ENCODE peak calls at places on chromosomes 6 and 20, in ten cellular contexts. V is T-helper 22 cell, K is H54, Q is AML-193, C is NCI-H2107, Y is Caco-2, O is PC-9, W is foreskin keratinocyte, X is left cardiac atrium, S is body of pancreas. R is an unnamed sample.

GRCh38 chr20:24910461-24910860 is 38.6 kb upstream of the CST7 start:
- DNase-seq in Y (no peak), Q (no peak), W (no peak), O (no peak), S (no peak), K (no peak), V (no peak), C (no peak), X (no peak), R (no peak)

GRCh38 chr6:13398421-13398994 is 70.2 kb upstream of the TBC1D7 start:
- DNase-seq in Y (no peak), O (no peak), K (no peak), C (no peak), S (no peak), Q (no peak), X (no peak), V (no peak), W (no peak), R (no peak)

GRCh38 chr20:6599876-6600275 is 167.6 kb upstream of the BMP2 start:
- DNase-seq in C (no peak), V (no peak), W (no peak), O (no peak), S (no peak), X (no peak), Q (no peak), K (no peak), Y (no peak), R (no peak)

GRCh38 chr20:15643713-15644112 is 929.5 kb downstream of the KIF16B start:
- DNase-seq in W (no peak), Y (peak; percentile 10), V (no peak), S (no peak), Q (no peak), O (no peak), C (no peak), K (no peak), X (no peak), R (no peak)

GRCh38 chr6:84774174-84775158 is 10.1 kb upstream of the TBX18 start:
- DNase-seq in Y (peak; percentile 31), W (no peak), K (no peak), C (no peak), O (no peak), X (peak; percentile 71), S (peak; percentile 50), V (no peak), Q (no peak), R (no peak)

GRCh38 chr6:25312703-25313102 is 33.5 kb downstream of the CARMIL1 start:
- DNase-seq in Y (no peak), O (peak; percentile 76), K (peak; percentile 15), S (no peak), V (no peak), C (no peak), Q (peak; percentile 18), W (peak; percentile 50), X (no peak), R (no peak)

GRCh38 chr6:114439414-114439813 is 96.6 kb upstream of the HS3ST5 start:
- DNase-seq in X (no peak), W (no peak), C (no peak), Q (no peak), S (no peak), O (no peak), Y (no peak), K (no peak), V (no peak), R (no peak)

GRCh38 chr6:5466459-5466858 is 205.1 kb downstream of the FARS2 start:
- DNase-seq in S (no peak), Q (no peak), Y (no peak), K (peak; percentile 30), V (no peak), O (no peak), X (no peak), W (no peak), C (no peak), R (no peak)

GRCh38 chr6:33426590-33427563 is 7.0 kb downstream of the SYNGAP1 start:
- DNase-seq in Q (no peak), W (no peak), Y (no peak), K (no peak), S (no peak), C (no peak), X (no peak), V (peak; percentile 58), O (no peak), R (no peak)

GRCh38 chr6:143160008-143160407 is 99.3 kb downstream of the AIG1 start:
- DNase-seq in W (no peak), O (no peak), Y (no peak), Q (no peak), K (no peak), V (no peak), X (no peak), S (no peak), C (no peak), R (no peak)

GRCh38 chr20:41143354-41143753 is 6.0 kb downstream of the PLCG1 start:
- DNase-seq in Y (no peak), K (no peak), X (no peak), W (no peak), O (no peak), S (no peak), C (no peak), Q (no peak), V (no peak), R (peak; percentile 15)

GRCh38 chr6:139296927-139297326 is 5.1 kb upstream of the TXLNB start:
- DNase-seq in S (no peak), W (peak; percentile 37), V (no peak), K (no peak), Q (peak; percentile 86), Y (no peak), O (no peak), X (no peak), C (no peak), R (no peak)

GRCh38 chr6:75023634-75024033 is 182.2 kb downstream of the COL12A1 start:
- DNase-seq in C (no peak), S (no peak), Q (no peak), X (no peak), O (no peak), V (no peak), K (no peak), Y (no peak), W (peak; percentile 7), R (no peak)

GRCh38 chr20:35200255-35200654 is 26.2 kb upstream of the MMP24 start:
- DNase-seq in S (no peak), K (no peak), V (no peak), X (no peak), Q (no peak), Y (no peak), O (peak; percentile 43), C (no peak), W (peak; percentile 53), R (no peak)

GRCh38 chr6:38493929-38494547 is 145.7 kb downstream of the BTBD9 start:
- DNase-seq in V (peak; percentile 31), C (peak; percentile 55), W (no peak), X (peak; percentile 63), S (peak; percentile 84), Y (peak; percentile 73), K (no peak), O (peak; percentile 56), Q (peak; percentile 73), R (no peak)

GRCh38 chr6:43858161-43859153 is 88.4 kb downstream of the VEGFA start:
- DNase-seq in Q (no peak), C (no peak), S (no peak), V (no peak), X (peak; percentile 12), W (no peak), K (no peak), Y (no peak), O (no peak), R (no peak)

GRCh38 chr6:1713016-1713600 is 103.4 kb downstream of the FOXC1 start:
- DNase-seq in O (no peak), Q (no peak), Y (no peak), X (no peak), C (no peak), S (no peak), V (no peak), W (no peak), K (no peak), R (no peak)

GRCh38 chr6:49423817-49424216 is 39.2 kb downstream of the MMUT start:
- DNase-seq in S (no peak), W (no peak), V (no peak), Q (no peak), Y (no peak), X (no peak), C (no peak), K (no peak), O (no peak), R (no peak)

R was measured in chondrocyte.